ENCODE peak calls at places on chromosomes 13 and 19, in four cellular contexts. G, Q, T and M are unnamed samples. For H3K27me3, the result is how much of the 10 kb centered on the place peaks cover.

GRCh38 chr19:17482877-17483604 is 12.7 kb downstream of the SLC27A1 start:
- DNase-seq in G (no peak), Q (no peak), T (no peak), M (no peak)

GRCh38 chr19:797528-798414 is 519 bp downstream of the PTBP1 start:
- DNase-seq in G (peak), Q (peak), T (peak), M (peak)

GRCh38 chr13:90594694-90595093 is 752.8 kb upstream of the MIR17HG start:
- DNase-seq in G (peak), Q (peak), T (no peak), M (no peak)

GRCh38 chr13:114154476-114154875 is 22.1 kb upstream of the RASA3 start:
- DNase-seq in G (no peak), Q (no peak), T (no peak), M (no peak)

GRCh38 chr13:30496147-30496546 is 30.4 kb upstream of the HMGB1 start:
- DNase-seq in G (no peak), Q (no peak), T (no peak), M (no peak)

GRCh38 chr13:30446122-30446500 is 19.6 kb downstream of the HMGB1 start:
- DNase-seq in G (no peak), Q (no peak), T (no peak), M (no peak)

GRCh38 chr19:3760871-3761361 is 576 bp downstream of the APBA3 start:
- DNase-seq in G (peak), Q (peak), T (no peak), M (no peak)

GRCh38 chr13:36297600-36298338 is at the start of gene CCDC169:
- DNase-seq in G (peak), Q (peak), T (peak), M (peak)

GRCh38 chr13:56299650-56300049 is 841.1 kb upstream of the PRR20A start:
- DNase-seq in G (no peak), Q (no peak), T (no peak), M (no peak)

GRCh38 chr13:113458218-113459065 is 5.2 kb upstream of the ADPRHL1 start:
- DNase-seq in G (peak), Q (peak), T (no peak), M (no peak)

GRCh38 chr19:330503-330902 is 14.1 kb downstream of the MIER2 start:
- DNase-seq in G (no peak), Q (no peak), T (no peak), M (no peak)

GRCh38 chr13:34897220-34897619 is 44.9 kb upstream of the NBEA start:
- DNase-seq in G (no peak), Q (no peak), T (no peak), M (no peak)

GRCh38 chr19:36060430-36060829 is 5.7 kb downstream of the WDR62 start:
- DNase-seq in G (peak), Q (peak), T (no peak), M (peak)

GRCh38 chr19:31905980-31906948 is 439.1 kb upstream of the ZNF507 start:
- DNase-seq in G (peak), Q (no peak), T (peak), M (no peak)

GRCh38 chr19:41311613-41312012 is 1.6 kb downstream of the CCDC97 start:
- DNase-seq in G (no peak), Q (no peak), T (no peak), M (no peak)

GRCh38 chr13:77028202-77028601 is 1.2 kb upstream of the FBXL3 start:
- DNase-seq in G (peak), Q (peak), T (no peak), M (peak)

GRCh38 chr19:784541-784940 is 12.7 kb upstream of the PTBP1 start:
- DNase-seq in G (no peak), Q (no peak), T (no peak), M (no peak)

GRCh38 chr13:19910336-19911072 is 47.1 kb upstream of the ZMYM5 start:
- DNase-seq in G (peak), Q (peak), T (no peak), M (peak)

GRCh38 chr13:42102961-42103688 is 54.7 kb downstream of the DGKH start:
- DNase-seq in G (no peak), Q (no peak), T (no peak), M (no peak)

GRCh38 chr19:41096353-41096752 is 8.1 kb downstream of the CYP2A13 start:
- DNase-seq in G (no peak), Q (no peak), T (no peak), M (no peak)

GRCh38 chr19:50818859-50819472 is 4.6 kb downstream of the KLK1 start:
- DNase-seq in G (no peak), Q (no peak), T (no peak), M (no peak)

GRCh38 chr19:16274466-16274865 is 50.2 kb upstream of the KLF2 start:
- DNase-seq in G (peak), Q (no peak), T (no peak), M (no peak)

GRCh38 chr13:59722580-59722900 is 441.2 kb downstream of the DIAPH3 start:
- DNase-seq in G (no peak), Q (no peak), T (no peak), M (no peak)

GRCh38 chr13:75170321-75170720 is 311.6 kb downstream of the TBC1D4 start:
- DNase-seq in G (no peak), Q (no peak), T (no peak), M (no peak)

GRCh38 chr19:5718032-5718578 is 1.8 kb downstream of the LONP1 start:
- DNase-seq in G (peak), Q (peak), T (no peak), M (peak)

GRCh38 chr19:54612428-54612827 is 17.9 kb upstream of the LILRB1 start:
- DNase-seq in G (no peak), Q (no peak), T (no peak), M (no peak)

GRCh38 chr19:54616057-54616456 is 14.2 kb upstream of the LILRB1 start:
- DNase-seq in G (no peak), Q (no peak), T (no peak), M (no peak)

GRCh38 chr19:54620464-54620863 is 9.8 kb upstream of the LILRB1 start:
- DNase-seq in G (no peak), Q (no peak), T (no peak), M (no peak)

DNA sequence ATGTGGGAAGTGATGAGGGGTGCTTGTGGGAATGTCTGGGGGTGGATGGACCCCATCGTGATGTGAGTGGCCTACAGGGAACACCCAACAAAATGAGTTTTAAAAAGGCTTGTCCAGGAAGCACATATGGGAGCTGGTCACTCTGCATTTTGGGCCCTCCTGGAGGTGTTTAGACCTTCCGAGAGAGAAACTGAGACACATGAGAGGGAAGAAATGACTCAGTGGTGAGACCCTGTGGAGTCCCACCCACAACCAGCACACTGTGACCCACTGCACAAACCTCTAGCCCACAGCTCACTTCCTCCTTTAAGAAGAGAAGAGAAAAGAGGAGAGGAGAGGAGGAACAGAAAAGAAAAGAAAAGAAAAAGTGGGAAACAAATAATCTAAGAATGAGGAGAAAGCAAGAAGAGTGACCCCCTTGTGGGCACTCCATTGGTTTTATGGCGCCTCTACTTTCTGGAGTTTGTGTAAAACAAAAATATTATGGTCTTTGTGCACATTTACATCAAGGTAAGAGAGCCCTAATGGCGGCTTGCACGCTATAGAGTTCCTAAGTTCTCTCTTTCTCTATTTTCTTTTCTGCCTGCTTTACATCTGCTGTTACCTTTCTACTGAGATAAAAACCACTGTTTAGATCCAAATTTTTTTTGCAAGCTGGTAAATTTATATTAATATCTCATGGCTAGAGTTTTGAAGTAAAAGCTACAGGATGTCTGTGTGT is 13.3 kb upstream of the LILRB1 start:
- DNase-seq in G (no peak), Q (no peak), T (no peak), M (no peak)
- H3K27me3 ChIP-seq in G (under half), Q (under half), T (under half), M (under half)

GRCh38 chr13:32264407-32264806 is 50.8 kb downstream of the ZAR1L start:
- DNase-seq in G (peak), Q (peak), T (peak), M (peak)

GRCh38 chr13:32259116-32259515 is 56.0 kb downstream of the ZAR1L start:
- DNase-seq in G (no peak), Q (no peak), T (no peak), M (no peak)

GRCh38 chr13:32262619-32263018 is 52.5 kb downstream of the ZAR1L start:
- DNase-seq in G (no peak), Q (no peak), T (no peak), M (no peak)

GRCh38 chr13:32262165-32262564 is 53.0 kb downstream of the ZAR1L start:
- DNase-seq in G (no peak), Q (no peak), T (no peak), M (no peak)

DNA sequence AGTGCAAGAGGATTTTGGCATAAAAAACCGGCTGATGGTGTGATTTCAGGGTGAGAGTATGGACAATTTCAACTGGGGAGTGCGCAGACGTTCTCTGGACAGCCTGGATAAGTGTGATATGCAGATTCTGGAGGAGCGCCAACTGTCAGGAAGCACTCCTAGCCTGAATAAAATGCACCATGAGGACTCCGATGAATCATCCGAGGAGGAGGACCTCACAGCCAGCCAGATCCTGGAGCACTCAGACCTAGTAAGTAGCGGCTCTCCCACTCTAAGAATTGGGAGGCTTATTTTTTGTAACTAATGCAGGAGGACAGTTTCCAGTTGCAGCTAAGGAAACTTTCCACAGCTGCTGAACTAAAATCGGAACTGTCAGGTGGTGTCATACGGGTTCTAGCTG is 53.6 kb downstream of the ZAR1L start:
- DNase-seq in G (peak), Q (peak), T (peak), M (peak)
- H3K27ac ChIP-seq in G (no peak), Q (peak), T (peak), M (no peak)

DNA sequence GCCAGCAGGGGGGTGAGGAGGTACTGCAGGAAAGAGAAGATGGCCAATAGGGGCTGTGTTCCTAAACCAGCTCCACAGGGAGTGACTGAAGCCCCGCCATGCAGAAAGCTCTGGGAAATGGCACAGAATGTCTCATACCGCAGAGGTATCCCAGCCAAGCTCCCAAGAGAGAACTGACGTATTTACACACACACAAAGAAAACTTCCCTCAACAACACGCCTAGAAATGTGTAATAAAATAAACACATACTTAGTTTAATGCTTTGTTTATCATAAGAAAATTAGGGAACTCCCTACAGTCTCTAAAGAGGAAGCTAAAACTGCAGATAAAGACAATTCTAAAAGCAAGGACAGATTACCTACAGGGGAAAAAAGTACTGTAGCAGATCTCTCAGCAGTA is 40.0 kb downstream of the ESD start:
- DNase-seq in G (peak), Q (peak), T (no peak), M (no peak)
- H3K27me3 ChIP-seq in G (under half), Q (under half), T (under half), M (under half)

DNA sequence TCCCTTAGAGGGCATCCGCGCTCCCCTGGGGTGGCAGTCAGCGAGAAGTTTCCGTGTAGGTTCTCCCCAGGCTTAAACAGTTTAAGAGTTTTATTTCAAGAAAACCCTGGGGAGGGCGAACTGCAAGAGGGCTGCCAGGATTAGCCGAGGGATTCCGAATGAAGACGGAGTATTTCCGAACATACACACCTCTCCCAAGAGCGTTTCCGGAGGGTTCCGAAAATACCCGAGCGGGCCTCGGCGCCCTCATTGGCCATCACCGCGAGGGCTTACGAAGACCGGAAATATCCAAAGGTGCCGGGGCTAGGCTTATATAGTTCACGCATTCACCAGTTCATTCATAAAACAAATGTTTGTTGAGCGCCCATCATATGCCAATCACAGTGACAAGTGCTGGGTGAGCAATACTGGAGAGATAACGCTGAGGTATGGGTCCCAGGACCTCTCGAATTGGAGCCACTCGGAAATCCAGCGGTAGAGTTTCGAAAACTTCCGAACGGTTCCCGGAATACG is 440 bp upstream of the RPL28 start:
- DNase-seq in G (peak), Q (peak), T (peak), M (peak)
- H3K27ac ChIP-seq in G (peak), Q (peak), T (peak), M (peak)

GRCh38 chr19:46150606-46151005 is 2.6 kb downstream of the IGFL2 start:
- DNase-seq in G (no peak), Q (no peak), T (no peak), M (no peak)
- H3K27me3 ChIP-seq in G (under half), Q (under half), T (under half), M (under half)

GRCh38 chr13:111158136-111158805 is 43.2 kb downstream of the ARHGEF7 start:
- DNase-seq in G (peak), Q (no peak), T (no peak), M (no peak)
- H3K27ac ChIP-seq in G (no peak), Q (no peak), T (no peak), M (no peak)

DNA sequence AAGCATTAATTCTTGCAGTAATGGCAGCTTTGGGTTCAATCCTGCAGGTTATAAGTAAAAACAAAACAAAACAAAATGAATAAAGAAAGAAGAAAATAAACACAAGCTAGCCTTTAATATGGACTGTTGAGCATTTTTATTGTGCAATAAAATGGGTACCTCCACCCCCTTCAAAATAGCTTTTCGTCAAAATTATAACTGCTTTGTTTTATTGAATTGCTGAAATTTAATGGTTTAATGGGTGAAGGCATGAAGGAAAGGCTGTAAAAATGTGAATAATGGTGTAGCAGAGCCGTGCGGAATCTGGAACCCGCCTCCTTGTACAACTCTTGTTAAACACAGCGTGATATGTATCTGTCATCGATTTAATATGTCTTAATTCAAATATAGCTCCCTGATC is 2.2 kb upstream of the ZIC5 start:
- DNase-seq in G (no peak), Q (no peak), T (no peak), M (no peak)
- H3K27me3 ChIP-seq in G (half or more), Q (under half), T (half or more), M (half or more)

DNA sequence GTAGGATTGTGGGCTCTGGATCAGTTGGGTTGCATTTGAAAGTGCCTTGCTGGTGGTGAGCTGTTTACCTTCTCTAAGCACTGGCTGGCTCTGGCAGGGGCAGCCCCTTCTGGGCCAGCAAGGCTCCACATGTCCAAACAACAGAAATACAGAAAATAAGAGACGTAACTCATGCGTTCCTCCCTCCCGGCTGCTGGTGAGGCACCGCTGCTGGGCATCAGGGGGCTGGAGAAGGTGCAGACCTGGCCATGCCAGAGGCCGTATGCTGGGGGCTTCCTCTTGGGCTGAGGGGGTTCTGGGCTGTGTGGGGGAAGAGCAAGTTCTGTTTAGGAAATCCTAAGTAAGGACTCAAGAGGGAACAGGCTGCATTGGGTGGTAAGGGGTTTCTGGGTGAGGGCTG is 140.6 kb downstream of the URI1 start:
- DNase-seq in G (no peak), Q (no peak), T (no peak), M (no peak)
- H3K27ac ChIP-seq in G (no peak), Q (no peak), T (no peak), M (no peak)

DNA sequence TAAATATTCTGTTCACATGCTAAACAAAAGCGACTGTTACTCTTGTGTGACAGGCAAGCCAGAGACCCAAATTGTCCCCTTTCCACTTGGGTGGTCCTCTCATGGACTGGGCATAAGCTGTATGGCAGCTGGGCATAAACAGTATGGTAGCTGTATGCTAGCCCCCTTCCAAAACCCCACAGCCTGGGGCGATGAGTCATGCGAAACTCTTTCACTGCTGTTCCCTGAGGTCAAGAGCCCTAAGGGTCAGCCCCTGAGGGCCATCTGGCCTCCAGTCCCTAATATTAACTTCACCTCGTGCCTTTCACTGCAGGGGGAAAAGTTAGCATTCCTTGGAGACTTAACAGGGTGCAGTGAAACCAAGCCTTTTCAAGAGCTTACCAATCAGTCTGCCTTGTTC is 45.6 kb upstream of the ZNF562 start:
- DNase-seq in G (no peak), Q (no peak), T (no peak), M (no peak)
- H3K27me3 ChIP-seq in G (under half), Q (under half), T (under half), M (under half)

GRCh38 chr13:24148414-24149305 is 11.9 kb upstream of the SPATA13 start:
- DNase-seq in G (peak), Q (peak), T (no peak), M (peak)
- H3K27ac ChIP-seq in G (no peak), Q (peak), T (peak), M (peak)